ENCODE peak calls at places on chromosome 5, in seven cellular contexts. P is astrocyte, B is fibroblast of mammary gland, X is brain microvascular endothelial cell, T is left ventricle myocardium inferior, W is nephron progenitor cell, D is tibial artery. M is an unnamed sample.

GRCh38 chr5:118698774-118699173 is 289.6 kb downstream of the DTWD2 start:
- DNase-seq in D (no peak), P (no peak), B (no peak), W (no peak), T (no peak), X (no peak), M (no peak)

GRCh38 chr5:68126871-68127270 is 88.7 kb upstream of the PIK3R1 start:
- DNase-seq in X (no peak), W (no peak), P (no peak), D (no peak), B (no peak), T (no peak), M (peak; percentile 47)

GRCh38 chr5:68446487-68446894 is 230.9 kb downstream of the PIK3R1 start:
- DNase-seq in B (no peak), X (no peak), T (no peak), D (no peak), W (no peak), P (no peak), M (no peak)

GRCh38 chr5:100186181-100186580 is 349.0 kb upstream of the FAM174A start:
- DNase-seq in T (no peak), P (no peak), B (no peak), X (no peak), W (no peak), D (no peak), M (no peak)

GRCh38 chr5:99176186-99176585 is 247.4 kb upstream of the CHD1 start:
- DNase-seq in P (no peak), X (no peak), T (no peak), B (no peak), W (no peak), D (no peak), M (no peak)

GRCh38 chr5:134837530-134838181 is 8.1 kb upstream of the C5orf24 start:
- DNase-seq in B (peak; percentile 34), X (no peak), T (no peak), W (no peak), P (peak; percentile 18), D (no peak), M (no peak)

GRCh38 chr5:75265731-75266130 is 29.1 kb upstream of the ANKRD31 start:
- DNase-seq in X (no peak), T (no peak), D (no peak), P (peak; percentile 28), B (peak; percentile 51), W (no peak), M (peak; percentile 45)

GRCh38 chr5:95871407-95871806 is 48.9 kb upstream of the GLRX start:
- DNase-seq in W (no peak), D (no peak), B (no peak), T (no peak), X (no peak), P (no peak), M (no peak)

GRCh38 chr5:33223563-33224305 is 217.0 kb upstream of the TARS1 start:
- DNase-seq in B (peak; percentile 46), P (peak; percentile 34), T (no peak), D (no peak), X (peak; percentile 14), W (no peak), M (no peak)

GRCh38 chr5:38540348-38540747 is 16.1 kb downstream of the LIFR start:
- DNase-seq in X (no peak), W (no peak), B (no peak), D (peak; percentile 54), P (no peak), T (peak; percentile 64), M (no peak)

GRCh38 chr5:111998871-111999270 is 241.9 kb upstream of the NREP start:
- DNase-seq in B (no peak), W (no peak), T (no peak), X (peak; percentile 25), D (no peak), P (no peak), M (no peak)

DNA sequence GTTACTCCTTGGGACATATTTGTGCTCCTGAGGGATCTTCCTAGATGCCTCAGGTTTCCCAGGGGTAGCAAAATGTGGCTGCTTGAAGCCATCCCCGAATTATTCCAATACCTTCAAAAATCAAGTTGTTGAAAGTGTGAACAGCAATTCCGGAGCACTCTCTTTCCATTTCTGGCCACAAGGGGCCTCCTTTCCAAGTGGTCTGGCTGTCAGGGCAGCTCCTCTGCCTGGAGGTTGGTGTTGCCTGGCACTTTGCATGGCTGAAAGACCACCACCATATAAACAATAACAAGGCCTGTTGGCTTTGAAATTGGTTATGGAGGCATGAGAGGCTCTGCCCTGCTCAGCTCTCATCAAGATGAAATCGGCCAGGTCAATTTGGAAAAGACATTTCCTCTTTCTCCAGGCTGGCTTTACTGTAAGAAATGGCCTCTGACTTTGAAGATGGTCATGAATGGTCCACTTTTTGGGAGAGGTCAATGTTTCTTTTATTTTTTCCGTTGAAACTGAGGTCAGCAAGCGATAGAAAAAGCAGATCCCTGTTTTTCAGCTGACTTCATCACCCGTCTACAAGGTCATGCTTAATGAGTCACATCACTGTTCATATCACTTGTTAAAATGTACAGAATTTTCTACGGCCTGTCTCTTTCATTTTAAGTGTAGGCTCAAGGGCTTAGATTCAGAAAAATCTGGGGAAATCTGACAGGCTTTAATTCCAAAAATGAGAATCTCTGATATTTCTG is 481.1 kb upstream of the ZNF608 start:
- DNase-seq in T (no peak), P (peak; percentile 33), D (no peak), B (peak; percentile 25), W (peak; percentile 16), X (peak; percentile 40), M (peak; percentile 3)
- TF ChIP-seq CTCF in T (peak; percentile 63), P (peak; percentile 44), D (no peak), B (peak; percentile 53), W (peak; percentile 49), X (peak; percentile 81), M (peak; percentile 77)

DNA sequence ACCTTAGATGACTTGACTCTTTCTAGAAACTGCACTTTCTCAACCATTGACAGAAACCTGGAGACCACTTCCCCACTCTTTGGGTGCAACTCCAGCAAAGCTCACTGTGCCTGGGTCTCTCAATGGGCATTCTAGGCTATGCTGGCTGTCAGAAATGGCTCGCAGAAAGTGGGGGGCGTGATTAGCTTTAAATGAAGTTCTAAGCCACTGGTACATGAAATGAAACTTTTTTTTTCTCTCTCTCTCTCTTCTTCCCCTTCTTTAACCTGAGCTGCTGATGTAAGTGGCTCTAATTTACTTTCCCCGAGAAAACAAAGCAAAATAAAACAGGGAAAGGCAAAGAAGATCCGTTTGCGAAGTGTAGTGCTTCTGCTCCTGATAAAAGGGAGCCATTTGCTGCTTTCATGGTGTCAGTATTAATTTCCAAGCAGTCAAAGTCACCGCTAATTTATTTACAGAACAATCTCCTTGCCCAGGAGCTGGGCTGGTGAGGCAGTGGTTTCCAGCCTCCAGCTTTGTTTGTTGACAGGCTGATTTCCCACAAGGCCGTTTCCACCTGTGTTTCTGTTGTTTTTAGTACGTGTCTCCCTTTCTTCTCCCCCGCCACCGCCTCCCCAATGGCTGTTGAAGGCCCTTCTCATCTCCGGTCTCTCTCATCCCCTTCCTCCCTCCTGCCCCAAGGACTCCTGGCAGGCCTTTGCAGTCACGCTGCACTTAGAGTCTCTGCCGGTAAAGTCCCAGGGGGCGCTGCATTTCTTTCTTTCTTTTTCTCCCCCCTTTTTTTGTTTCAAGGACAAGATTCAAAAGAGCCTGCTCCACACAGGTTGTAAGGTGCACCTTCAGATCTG is 422.9 kb downstream of the EBF1 start:
- DNase-seq in P (no peak), W (peak; percentile 48), D (no peak), B (no peak), X (no peak), T (no peak), M (no peak)
- TF ChIP-seq CTCF in P (no peak), W (peak; percentile 38), D (no peak), B (no peak), X (peak; percentile 51), T (no peak), M (peak; percentile 14)

GRCh38 chr5:143860211-143860610 is 48.2 kb downstream of the HMHB1 start:
- DNase-seq in W (no peak), T (no peak), B (no peak), D (no peak), X (no peak), P (no peak), M (no peak)
- TF ChIP-seq CTCF in W (no peak), T (no peak), B (no peak), D (no peak), X (no peak), P (no peak), M (no peak)

DNA sequence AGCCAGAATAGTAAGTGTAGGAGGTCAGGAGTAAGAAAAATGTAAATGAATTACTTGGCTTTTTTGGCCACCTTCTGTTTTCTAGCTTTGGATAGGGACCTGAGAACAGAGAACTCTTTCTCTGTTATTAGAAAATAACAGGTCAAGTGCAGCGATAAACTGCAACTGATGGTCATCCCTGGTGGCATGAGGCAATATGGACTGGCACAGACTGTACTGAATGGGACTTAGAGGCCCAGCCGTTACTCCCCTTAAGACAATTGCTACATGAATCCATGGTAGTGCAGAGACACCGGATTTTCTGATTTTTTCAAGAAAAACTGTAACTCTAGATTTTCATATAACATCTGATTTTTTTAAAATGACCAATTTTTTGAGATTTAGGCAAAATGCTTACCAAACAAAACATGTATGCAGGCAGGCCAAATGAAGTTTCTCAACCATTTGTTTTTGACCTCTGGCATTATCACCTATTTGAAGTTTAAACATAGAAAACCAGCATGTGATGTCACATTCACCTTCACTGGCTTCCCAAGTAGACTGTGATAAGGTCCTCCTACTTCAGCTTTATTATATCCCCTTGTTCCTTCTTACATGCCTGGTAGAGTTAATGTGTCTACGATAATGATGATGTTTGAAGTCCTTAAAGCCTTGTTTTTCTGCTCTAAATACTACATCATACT is 262.6 kb downstream of the KCTD16 start:
- DNase-seq in W (no peak), X (no peak), T (no peak), B (no peak), D (no peak), P (no peak), M (no peak)
- TF ChIP-seq CTCF in W (no peak), X (no peak), T (no peak), B (no peak), D (no peak), P (no peak), M (no peak)

DNA sequence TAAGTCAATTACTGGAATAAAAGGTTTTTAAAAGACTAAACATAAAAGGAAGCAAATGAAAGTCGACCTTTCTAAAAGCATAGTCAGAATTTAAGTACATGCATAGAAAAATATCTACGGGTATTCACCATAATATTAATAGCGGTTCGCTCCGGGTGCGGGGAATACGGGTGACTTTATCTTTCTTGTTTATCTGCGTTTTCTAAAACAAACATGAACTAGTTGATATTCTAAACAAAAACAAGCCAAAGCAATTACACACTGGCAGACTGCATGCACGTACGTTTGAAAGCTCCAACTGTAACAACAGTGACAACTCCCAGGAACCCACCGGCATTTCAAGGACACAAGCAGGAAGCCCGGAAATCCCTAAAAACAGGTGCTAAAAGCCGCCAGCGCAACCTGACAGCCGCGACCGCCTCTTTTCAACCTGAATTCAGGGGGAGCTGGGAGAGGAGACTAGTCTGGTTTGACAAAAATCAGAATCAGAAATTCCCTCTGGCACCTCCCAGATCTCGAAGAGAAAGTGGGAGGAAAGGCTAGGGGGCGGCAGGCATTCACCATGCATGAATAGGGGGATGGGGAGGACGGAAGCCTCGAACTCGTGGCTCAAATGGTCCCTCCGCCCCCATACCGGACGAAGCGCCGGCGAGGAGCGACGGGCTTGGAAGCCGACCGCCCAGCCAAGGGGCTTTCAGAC is 512 bp downstream of the PANK3 start:
- DNase-seq in P (no peak), W (no peak), T (no peak), B (no peak), X (no peak), D (no peak), M (no peak)
- TF ChIP-seq CTCF in P (no peak), W (no peak), T (no peak), B (no peak), X (no peak), D (no peak), M (peak; percentile 16)

M was measured in HFFc6.